ENCODE peak calls at places on chromosomes 4 and X, in ten cellular contexts. One of them, this sample, is unnamed.

GRCh38 chrX:152847281-152847680 is 16.4 kb downstream of the NSDHL start:
- DNase-seq in nucleus accumbens: no peak
- DNase-seq in activated CD8-positive, alpha-beta memory T cell treated with anti-CD3 and anti-CD28 coated beads for 24 hours: no peak
- DNase-seq in activated T-cell treated with anti-CD3 and anti-CD28 coated beads for 24 hours: no peak
- DNase-seq in Panc1: no peak
- DNase-seq in Calu3: no peak
- DNase-seq in activated naive CD4-positive, alpha-beta T cell treated with anti-CD3 and anti-CD28 coated beads for 36 hours: no peak
- DNase-seq in WTC11: no peak
- DNase-seq in SHP77: no peak
- DNase-seq in stimulated activated effector memory CD8-positive, alpha-beta T cell treated with anti-CD3 and anti-CD28 coated beads, Interleukin-12 subunit alpha, Interleukin-12 subunit beta, amount 100 ng/mL, for 72 hours: no peak
- DNase-seq in this sample: no peak

GRCh38 chrX:64204701-64205440 is 637 bp downstream of the AMER1 start:
- DNase-seq in SHP77: no peak
- DNase-seq in Panc1: no peak
- DNase-seq in activated T-cell treated with anti-CD3 and anti-CD28 coated beads for 24 hours: peak
- DNase-seq in nucleus accumbens: peak
- DNase-seq in stimulated activated effector memory CD8-positive, alpha-beta T cell treated with anti-CD3 and anti-CD28 coated beads, Interleukin-12 subunit alpha, Interleukin-12 subunit beta, amount 100 ng/mL, for 72 hours: peak
- DNase-seq in WTC11: peak
- DNase-seq in activated naive CD4-positive, alpha-beta T cell treated with anti-CD3 and anti-CD28 coated beads for 36 hours: peak
- DNase-seq in Calu3: peak
- DNase-seq in activated CD8-positive, alpha-beta memory T cell treated with anti-CD3 and anti-CD28 coated beads for 24 hours: peak
- DNase-seq in this sample: peak

GRCh38 chr4:156251373-156252065 is 297.9 kb upstream of the CTSO start:
- DNase-seq in activated CD8-positive, alpha-beta memory T cell treated with anti-CD3 and anti-CD28 coated beads for 24 hours: no peak
- DNase-seq in activated naive CD4-positive, alpha-beta T cell treated with anti-CD3 and anti-CD28 coated beads for 36 hours: no peak
- DNase-seq in SHP77: no peak
- DNase-seq in Panc1: no peak
- DNase-seq in WTC11: no peak
- DNase-seq in nucleus accumbens: no peak
- DNase-seq in activated T-cell treated with anti-CD3 and anti-CD28 coated beads for 24 hours: no peak
- DNase-seq in stimulated activated effector memory CD8-positive, alpha-beta T cell treated with anti-CD3 and anti-CD28 coated beads, Interleukin-12 subunit alpha, Interleukin-12 subunit beta, amount 100 ng/mL, for 72 hours: no peak
- DNase-seq in Calu3: no peak
- DNase-seq in this sample: no peak

GRCh38 chr4:153781717-153782416 is 7.0 kb downstream of the SFRP2 start:
- DNase-seq in nucleus accumbens: no peak
- DNase-seq in WTC11: peak
- DNase-seq in activated naive CD4-positive, alpha-beta T cell treated with anti-CD3 and anti-CD28 coated beads for 36 hours: no peak
- DNase-seq in activated CD8-positive, alpha-beta memory T cell treated with anti-CD3 and anti-CD28 coated beads for 24 hours: no peak
- DNase-seq in Calu3: no peak
- DNase-seq in stimulated activated effector memory CD8-positive, alpha-beta T cell treated with anti-CD3 and anti-CD28 coated beads, Interleukin-12 subunit alpha, Interleukin-12 subunit beta, amount 100 ng/mL, for 72 hours: no peak
- DNase-seq in SHP77: no peak
- DNase-seq in activated T-cell treated with anti-CD3 and anti-CD28 coated beads for 24 hours: no peak
- DNase-seq in Panc1: no peak
- DNase-seq in this sample: no peak

GRCh38 chr4:95638920-95639501 is 90.2 kb upstream of the UNC5C start:
- DNase-seq in nucleus accumbens: no peak
- DNase-seq in WTC11: no peak
- DNase-seq in stimulated activated effector memory CD8-positive, alpha-beta T cell treated with anti-CD3 and anti-CD28 coated beads, Interleukin-12 subunit alpha, Interleukin-12 subunit beta, amount 100 ng/mL, for 72 hours: no peak
- DNase-seq in SHP77: no peak
- DNase-seq in activated naive CD4-positive, alpha-beta T cell treated with anti-CD3 and anti-CD28 coated beads for 36 hours: no peak
- DNase-seq in activated T-cell treated with anti-CD3 and anti-CD28 coated beads for 24 hours: no peak
- DNase-seq in Panc1: no peak
- DNase-seq in activated CD8-positive, alpha-beta memory T cell treated with anti-CD3 and anti-CD28 coated beads for 24 hours: no peak
- DNase-seq in Calu3: no peak
- DNase-seq in this sample: no peak

GRCh38 chr4:154720618-154721267 is 23.1 kb upstream of the LRAT start:
- DNase-seq in WTC11: peak
- DNase-seq in Calu3: no peak
- DNase-seq in stimulated activated effector memory CD8-positive, alpha-beta T cell treated with anti-CD3 and anti-CD28 coated beads, Interleukin-12 subunit alpha, Interleukin-12 subunit beta, amount 100 ng/mL, for 72 hours: no peak
- DNase-seq in nucleus accumbens: no peak
- DNase-seq in Panc1: no peak
- DNase-seq in SHP77: no peak
- DNase-seq in activated CD8-positive, alpha-beta memory T cell treated with anti-CD3 and anti-CD28 coated beads for 24 hours: no peak
- DNase-seq in activated naive CD4-positive, alpha-beta T cell treated with anti-CD3 and anti-CD28 coated beads for 36 hours: no peak
- DNase-seq in activated T-cell treated with anti-CD3 and anti-CD28 coated beads for 24 hours: no peak
- DNase-seq in this sample: no peak

GRCh38 chrX:132822634-132823012 is 135.8 kb downstream of the HS6ST2 start:
- DNase-seq in nucleus accumbens: no peak
- DNase-seq in activated naive CD4-positive, alpha-beta T cell treated with anti-CD3 and anti-CD28 coated beads for 36 hours: no peak
- DNase-seq in WTC11: no peak
- DNase-seq in Panc1: no peak
- DNase-seq in Calu3: no peak
- DNase-seq in stimulated activated effector memory CD8-positive, alpha-beta T cell treated with anti-CD3 and anti-CD28 coated beads, Interleukin-12 subunit alpha, Interleukin-12 subunit beta, amount 100 ng/mL, for 72 hours: no peak
- DNase-seq in activated CD8-positive, alpha-beta memory T cell treated with anti-CD3 and anti-CD28 coated beads for 24 hours: no peak
- DNase-seq in SHP77: no peak
- DNase-seq in activated T-cell treated with anti-CD3 and anti-CD28 coated beads for 24 hours: no peak
- DNase-seq in this sample: no peak

GRCh38 chr4:903066-904046 is 28.8 kb downstream of the GAK start:
- DNase-seq in activated naive CD4-positive, alpha-beta T cell treated with anti-CD3 and anti-CD28 coated beads for 36 hours: no peak
- DNase-seq in WTC11: no peak
- DNase-seq in activated T-cell treated with anti-CD3 and anti-CD28 coated beads for 24 hours: no peak
- DNase-seq in Calu3: no peak
- DNase-seq in SHP77: no peak
- DNase-seq in nucleus accumbens: no peak
- DNase-seq in Panc1: no peak
- DNase-seq in stimulated activated effector memory CD8-positive, alpha-beta T cell treated with anti-CD3 and anti-CD28 coated beads, Interleukin-12 subunit alpha, Interleukin-12 subunit beta, amount 100 ng/mL, for 72 hours: no peak
- DNase-seq in activated CD8-positive, alpha-beta memory T cell treated with anti-CD3 and anti-CD28 coated beads for 24 hours: no peak
- DNase-seq in this sample: no peak

This sample was measured in stimulated activated CD4-positive, alpha-beta T cell treated with anti-CD3 and anti-CD28 coated beads, TNF-alpha, amount 100 ng/mL, for 48 hours.